ENCODE peak calls at places on chromosomes 4 and X, in eight cellular contexts. I, U, J, T, Z, N, G and O are unnamed samples.

GRCh38 chr4:152991361-152991760 is 55.2 kb downstream of the FHDC1 start:
- DNase-seq in Z (no peak), G (no peak), N (no peak), U (no peak), J (no peak), T (no peak), I (no peak), O (no peak)

GRCh38 chr4:67881226-67881625 is 2.6 kb downstream of the TMPRSS11D start:
- DNase-seq in I (peak), N (no peak), Z (no peak), G (no peak), U (no peak), J (no peak), T (peak), O (no peak)

GRCh38 chr4:91065117-91065516 is 937.9 kb downstream of the CCSER1 start:
- DNase-seq in T (no peak), J (no peak), Z (no peak), I (no peak), G (no peak), N (no peak), U (no peak), O (no peak)

GRCh38 chrX:574355-574754 is 56.2 kb upstream of the SHOX start:
- DNase-seq in T (no peak), G (no peak), Z (no peak), J (no peak), N (peak), U (no peak), I (no peak), O (no peak)

GRCh38 chr4:26839534-26839951 is 21.1 kb upstream of the STIM2 start:
- DNase-seq in U (no peak), T (peak), N (no peak), I (peak), G (no peak), Z (peak), J (no peak), O (no peak)

GRCh38 chr4:41880840-41881831 is 54.1 kb upstream of the TMEM33 start:
- DNase-seq in Z (no peak), J (no peak), I (no peak), G (peak), U (no peak), N (no peak), T (peak), O (no peak)

GRCh38 chrX:9642270-9642995 is 123.2 kb downstream of the GPR143 start:
- DNase-seq in I (no peak), U (no peak), J (no peak), G (no peak), N (no peak), Z (no peak), T (no peak), O (no peak)

GRCh38 chr4:113328514-113328913 is 279.1 kb downstream of the ANK2 start:
- DNase-seq in J (no peak), Z (no peak), U (no peak), I (no peak), N (no peak), T (no peak), G (peak), O (no peak)

GRCh38 chr4:15893967-15894366 is 44.6 kb downstream of the FGFBP1 start:
- DNase-seq in I (peak), G (no peak), Z (peak), N (no peak), U (peak), T (peak), J (no peak), O (no peak)

GRCh38 chrX:24081661-24082154 is 27.0 kb downstream of the EIF2S3 start:
- DNase-seq in U (peak), J (no peak), N (no peak), Z (peak), G (peak), I (peak), T (peak), O (peak)
- TF ChIP-seq CTCF in U (peak), J (no peak), N (peak), Z (peak), G (no peak), I (peak), T (peak), O (peak)

DNA sequence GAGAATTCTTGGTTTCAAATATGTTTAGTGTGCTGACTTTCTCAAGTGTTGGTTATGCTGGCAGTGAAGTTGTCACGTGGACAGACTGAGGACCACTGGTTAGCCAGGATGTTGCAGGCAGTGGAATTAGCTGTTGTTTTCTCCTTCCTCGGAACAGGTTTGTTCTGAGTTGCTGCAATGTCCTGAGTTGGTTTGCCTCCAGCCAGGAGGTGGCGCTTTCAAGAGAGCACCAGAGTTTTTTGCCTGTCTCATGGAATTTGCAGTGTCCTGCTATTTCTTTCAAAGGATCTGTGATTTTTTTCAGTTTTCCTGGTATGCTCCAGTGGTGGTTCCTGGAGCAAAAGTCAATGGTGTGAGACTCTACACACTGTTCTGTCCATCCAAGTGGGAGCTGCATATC is 158.1 kb upstream of the CXorf66 start:
- DNase-seq in U (no peak), G (peak), N (no peak), J (no peak), Z (no peak), I (no peak), T (no peak), O (no peak)
- TF ChIP-seq CTCF in U (peak), G (peak), N (peak), J (no peak), Z (no peak), I (no peak), T (no peak), O (peak)

DNA sequence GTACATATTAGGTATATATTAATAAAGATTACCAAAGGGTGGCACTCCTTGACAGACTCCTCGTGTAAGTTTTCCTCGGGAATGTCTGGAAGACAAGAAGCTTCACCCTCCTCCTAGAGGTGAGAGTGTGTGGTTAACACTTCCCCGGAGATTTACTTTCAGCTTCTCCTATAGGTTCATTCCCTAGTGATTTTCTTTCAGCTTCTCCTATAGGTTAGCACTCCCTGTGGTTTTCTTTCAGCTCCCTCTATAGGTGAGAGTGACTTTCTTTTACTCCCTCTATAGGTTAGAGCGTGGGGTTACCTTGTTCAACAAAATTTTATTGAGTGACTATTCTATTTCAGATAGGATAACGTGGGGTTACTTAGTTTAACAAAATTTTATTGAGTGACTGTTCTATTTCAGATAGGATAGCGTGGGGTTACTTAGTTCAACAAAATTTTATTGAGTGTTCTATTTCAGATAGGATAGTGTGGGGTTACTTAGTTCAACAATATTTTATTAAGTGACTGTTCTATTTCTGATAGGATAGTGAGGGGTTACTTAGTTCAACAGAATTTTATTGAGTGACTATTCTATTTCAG is 106.0 kb upstream of the PLAC1 start:
- DNase-seq in I (no peak), N (no peak), Z (peak), J (no peak), G (no peak), U (no peak), T (peak), O (no peak)
- TF ChIP-seq CTCF in I (no peak), N (peak), Z (peak), J (no peak), G (no peak), U (peak), T (no peak), O (peak)

GRCh38 chr4:24680746-24681145 is 96.4 kb upstream of the DHX15 start:
- DNase-seq in T (no peak), G (no peak), Z (no peak), N (no peak), J (no peak), I (no peak), U (no peak), O (no peak)

GRCh38 chr4:24686866-24687672 is 102.7 kb upstream of the DHX15 start:
- DNase-seq in T (peak), I (peak), G (peak), J (no peak), Z (peak), N (no peak), U (peak), O (peak)

GRCh38 chr4:24688453-24688852 is 104.1 kb upstream of the DHX15 start:
- DNase-seq in J (no peak), T (no peak), I (no peak), G (no peak), N (no peak), U (no peak), Z (no peak), O (no peak)

GRCh38 chr4:24683116-24683515 is 98.8 kb upstream of the DHX15 start:
- DNase-seq in G (no peak), U (no peak), N (no peak), J (no peak), Z (peak), I (no peak), T (no peak), O (no peak)
- TF ChIP-seq CTCF in G (no peak), U (peak), N (no peak), J (no peak), Z (peak), I (no peak), T (no peak), O (no peak)

GRCh38 chr4:182111586-182111985 is 131.6 kb upstream of the TENM3 start:
- DNase-seq in Z (no peak), G (no peak), U (no peak), I (no peak), N (no peak), J (no peak), T (no peak), O (no peak)

GRCh38 chr4:182107931-182108330 is 135.3 kb upstream of the TENM3 start:
- DNase-seq in J (no peak), T (no peak), Z (no peak), N (no peak), G (no peak), I (no peak), U (no peak), O (no peak)

DNA sequence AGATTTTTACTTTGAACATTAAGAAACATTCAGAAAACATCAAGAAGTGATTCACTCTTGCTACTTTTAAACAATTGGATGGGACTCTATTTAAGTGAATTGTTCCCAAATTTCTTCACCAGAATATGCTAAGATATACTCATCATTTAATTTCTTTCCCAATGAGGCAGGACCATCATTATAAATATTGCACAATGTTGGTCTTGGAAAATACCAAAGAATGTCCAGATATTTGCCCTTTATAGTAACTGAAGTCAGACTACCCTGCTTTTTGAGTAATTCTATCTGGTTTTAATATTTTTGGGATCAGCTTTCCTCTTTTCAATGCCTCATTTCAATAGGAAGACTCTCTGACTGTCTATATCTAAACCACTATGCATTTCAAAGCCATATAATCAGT is 129.4 kb upstream of the TENM3 start:
- DNase-seq in I (no peak), T (peak), G (no peak), Z (peak), J (no peak), U (no peak), N (no peak), O (no peak)
- TF ChIP-seq CTCF in I (no peak), T (no peak), G (no peak), Z (no peak), J (no peak), U (no peak), N (no peak), O (no peak)